ENCODE peak calls at places on chromosomes 7 and 10, in four cellular contexts. V is GM12878, A is HepG2, W is K562. T is an unnamed sample.

GRCh38 chr10:63431962-63432797 is 33.6 kb downstream of the JMJD1C start:
- DNase-seq in A (no peak), W (no peak), V (peak), T (no peak)

GRCh38 chr7:20834656-20835055 is 48.0 kb upstream of the SP8 start:
- DNase-seq in V (no peak), W (peak), A (no peak), T (no peak)

GRCh38 chr10:13100349-13101294 is 659 bp downstream of the OPTN start:
- DNase-seq in W (peak), V (no peak), A (peak), T (peak)

GRCh38 chr10:2081501-2081900 is 344.2 kb upstream of the ADARB2 start:
- DNase-seq in A (no peak), W (no peak), V (peak), T (no peak)

GRCh38 chr7:150800576-150801241 is at the start of gene TMEM176A:
- DNase-seq in V (no peak), A (no peak), W (no peak), T (no peak)

GRCh38 chr10:21238717-21239116 is 286.8 kb downstream of the SKIDA1 start:
- DNase-seq in A (no peak), V (no peak), W (no peak), T (no peak)

GRCh38 chr7:143295870-143296269 is 7.7 kb downstream of the CASP2 start:
- DNase-seq in W (no peak), A (no peak), V (no peak), T (no peak)

GRCh38 chr10:14604181-14605142 is 170.2 kb downstream of the FAM107B start:
- DNase-seq in A (no peak), V (no peak), W (peak), T (peak)

GRCh38 chr10:69359089-69360025 is 57.4 kb downstream of the TACR2 start:
- DNase-seq in W (no peak), V (no peak), A (no peak), T (no peak)

GRCh38 chr10:19549503-19549902 is 266.7 kb upstream of the PLXDC2 start:
- DNase-seq in A (no peak), V (no peak), W (no peak), T (no peak)

GRCh38 chr10:60222060-60222459 is 167.6 kb downstream of the ANK3 start:
- DNase-seq in V (no peak), A (no peak), W (no peak), T (no peak)

GRCh38 chr7:146296028-146296427 is 179.4 kb downstream of the CNTNAP2 start:
- DNase-seq in V (no peak), W (no peak), A (no peak), T (no peak)

GRCh38 chr7:157274991-157275427 is 61.8 kb upstream of the DNAJB6 start:
- DNase-seq in V (no peak), A (no peak), W (no peak), T (no peak)

GRCh38 chr10:54133201-54133600 is 667.8 kb downstream of the PCDH15 start:
- DNase-seq in W (no peak), A (no peak), V (no peak), T (no peak)

GRCh38 chr10:79444243-79445119 is 943 bp downstream of the ZCCHC24 start:
- DNase-seq in V (no peak), A (no peak), W (peak), T (peak)

GRCh38 chr7:108455524-108455832 is 758 bp downstream of the NRCAM start:
- DNase-seq in V (no peak), W (no peak), A (no peak), T (peak)

GRCh38 chr7:46080595-46081159 is 159.6 kb upstream of the IGFBP3 start:
- DNase-seq in V (no peak), W (no peak), A (no peak), T (no peak)

GRCh38 chr10:124596116-124596785 is 134.6 kb downstream of the LHPP start:
- DNase-seq in A (no peak), V (no peak), W (no peak), T (no peak)

GRCh38 chr10:69468771-69469129 is 17.5 kb downstream of the TSPAN15 start:
- DNase-seq in A (no peak), W (no peak), V (no peak), T (no peak)

GRCh38 chr7:21497072-21497471 is 45.8 kb upstream of the DNAH11 start:
- DNase-seq in W (no peak), A (no peak), V (no peak), T (no peak)

GRCh38 chr7:9645756-9646155 is 1212.3 kb downstream of the NXPH1 start:
- DNase-seq in A (no peak), W (no peak), V (no peak), T (no peak)

GRCh38 chr10:88150338-88150737 is 286.9 kb downstream of the PTEN start:
- DNase-seq in W (no peak), A (no peak), V (no peak), T (peak)

GRCh38 chr7:94972296-94972695 is 64.9 kb downstream of the PPP1R9A start:
- DNase-seq in V (no peak), W (no peak), A (peak), T (peak)

GRCh38 chr7:41147651-41148360 is 555.1 kb downstream of the INHBA start:
- DNase-seq in W (no peak), A (no peak), V (no peak), T (no peak)

GRCh38 chr7:41146423-41146822 is 556.5 kb downstream of the INHBA start:
- DNase-seq in V (no peak), W (no peak), A (no peak), T (no peak)

GRCh38 chr7:41149576-41149975 is 553.3 kb downstream of the INHBA start:
- DNase-seq in A (no peak), V (no peak), W (no peak), T (no peak)

GRCh38 chr7:41145656-41146055 is 557.2 kb downstream of the INHBA start:
- DNase-seq in W (no peak), A (no peak), V (no peak), T (no peak)

GRCh38 chr7:41148521-41148951 is 554.4 kb downstream of the INHBA start:
- DNase-seq in W (no peak), V (no peak), A (no peak), T (peak)
- TF ChIP-seq RFX5 in W (no peak), V (no peak), A (no peak), T (no peak)

GRCh38 chr10:34889004-34889869 is 74.1 kb upstream of the PARD3 start:
- DNase-seq in A (no peak), W (no peak), V (no peak), T (no peak)
- TF ChIP-seq MYC in A (no peak), W (no peak), V (no peak), T (no peak)

GRCh38 chr7:117673839-117674238 is 194.0 kb downstream of the CFTR start:
- DNase-seq in A (peak), W (no peak), V (no peak), T (peak)
- TF ChIP-seq POLR2AphosphoS2 in A (no peak), W (no peak), V (no peak), T (no peak)

GRCh38 chr7:98136423-98136822 is 29.8 kb downstream of the LMTK2 start:
- DNase-seq in V (no peak), A (peak), W (no peak), T (no peak)

GRCh38 chr7:98138679-98139078 is 32.0 kb downstream of the LMTK2 start:
- DNase-seq in A (no peak), V (no peak), W (no peak), T (no peak)

GRCh38 chr7:98135984-98136383 is 29.3 kb downstream of the LMTK2 start:
- DNase-seq in A (no peak), W (no peak), V (no peak), T (no peak)

GRCh38 chr7:98137134-98137825 is 30.6 kb downstream of the LMTK2 start:
- DNase-seq in W (no peak), A (no peak), V (no peak), T (no peak)

GRCh38 chr7:98137826-98138151 is 31.1 kb downstream of the LMTK2 start:
- DNase-seq in A (no peak), W (no peak), V (peak), T (no peak)
- TF ChIP-seq RFX5 in A (no peak), W (no peak), V (no peak), T (no peak)

GRCh38 chr10:102963237-102963886 is 45.3 kb downstream of the CNNM2 start:
- DNase-seq in V (no peak), W (no peak), A (no peak), T (peak)

GRCh38 chr10:102962259-102962658 is 44.2 kb downstream of the CNNM2 start:
- DNase-seq in A (no peak), W (no peak), V (no peak), T (no peak)

GRCh38 chr10:102965455-102965854 is 47.4 kb downstream of the CNNM2 start:
- DNase-seq in V (no peak), A (no peak), W (no peak), T (no peak)

GRCh38 chr10:102967123-102967522 is 49.0 kb downstream of the CNNM2 start:
- DNase-seq in A (no peak), W (no peak), V (no peak), T (no peak)

DNA sequence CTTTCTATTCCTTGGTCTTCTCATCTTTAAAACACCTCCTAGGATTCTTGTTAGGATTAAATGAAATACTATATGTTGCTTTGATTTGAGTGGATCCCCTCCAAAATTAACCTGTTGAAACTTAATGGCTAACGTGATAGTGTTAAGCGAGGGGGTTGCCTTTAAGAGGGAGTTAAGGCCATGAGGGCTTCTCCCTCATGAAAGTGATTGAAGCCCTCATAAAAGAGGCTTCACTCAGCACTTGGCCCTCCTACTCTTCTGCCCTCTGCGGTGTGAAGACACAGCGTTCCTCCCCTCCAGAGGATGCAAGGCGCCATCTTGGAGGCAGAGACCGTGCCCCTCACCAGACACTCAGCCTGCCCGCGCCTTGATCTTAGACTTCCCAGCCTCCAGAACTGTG is 46.6 kb downstream of the CNNM2 start:
- DNase-seq in V (no peak), W (no peak), A (no peak), T (no peak)
- TF ChIP-seq MYC in V (no peak), W (no peak), A (no peak), T (no peak)

GRCh38 chr10:93221521-93221920 is 147.8 kb downstream of the CYP26A1 start:
- DNase-seq in A (no peak), V (no peak), W (no peak), T (no peak)

GRCh38 chr10:93221171-93221496 is 147.4 kb downstream of the CYP26A1 start:
- DNase-seq in W (no peak), A (no peak), V (no peak), T (no peak)

GRCh38 chr10:93222876-93223275 is 149.2 kb downstream of the CYP26A1 start:
- DNase-seq in A (no peak), W (no peak), V (no peak), T (no peak)

GRCh38 chr10:93223336-93223735 is 149.6 kb downstream of the CYP26A1 start:
- DNase-seq in W (no peak), V (no peak), A (no peak), T (no peak)

DNA sequence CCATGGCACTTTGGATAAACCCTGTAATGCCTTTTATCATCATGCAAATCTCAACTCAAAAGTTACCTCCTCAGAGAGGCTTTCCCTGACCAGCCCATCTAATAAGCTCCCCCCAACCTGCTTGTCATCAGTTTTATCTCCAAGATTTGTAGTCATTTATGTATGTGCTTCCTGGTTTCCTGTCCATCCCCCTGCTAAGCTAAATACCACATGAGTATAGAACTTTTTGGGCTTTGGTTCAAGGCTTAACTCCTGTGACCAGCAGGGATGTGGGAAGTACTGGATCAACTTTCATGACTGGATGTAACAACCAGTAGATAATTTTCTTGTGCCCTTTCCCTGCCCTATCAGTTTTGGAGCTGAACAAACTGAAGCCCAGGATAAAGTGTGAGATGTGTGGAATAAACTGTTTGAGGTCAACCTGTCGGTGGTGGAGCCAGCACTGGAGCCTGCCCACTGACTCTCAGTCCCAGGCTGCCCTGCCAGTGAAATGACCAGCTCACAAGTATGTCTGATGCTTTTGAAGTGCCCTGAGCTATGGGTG is 148.6 kb downstream of the CYP26A1 start:
- DNase-seq in W (no peak), A (no peak), V (no peak), T (no peak)
- TF ChIP-seq POLR2AphosphoS2 in W (no peak), A (no peak), V (no peak), T (no peak)

T was measured in A549.